ENCODE peak calls at places on chromosomes 4 and X, in five cellular contexts. Z, G, E, P and H are unnamed samples.

GRCh38 chrX:71996826-71997225 is 86.2 kb downstream of the NHSL2 start:
- DNase-seq in G (no peak), E (no peak), P (no peak), Z (no peak), H (no peak)

GRCh38 chr4:26878729-26879415 is 18.2 kb downstream of the STIM2 start:
- DNase-seq in G (no peak), P (no peak), E (no peak), Z (no peak), H (no peak)

GRCh38 chr4:13626492-13627184 is 887 bp downstream of the BOD1L1 start:
- DNase-seq in Z (peak; percentile 16), G (no peak), E (no peak), P (no peak), H (no peak)

GRCh38 chrX:148695362-148695761 is 194.9 kb downstream of the AFF2 start:
- DNase-seq in Z (no peak), G (no peak), E (no peak), P (no peak), H (no peak)

GRCh38 chrX:108303682-108304081 is 134.5 kb downstream of the COL4A6 start:
- DNase-seq in Z (no peak), E (no peak), P (no peak), G (no peak), H (no peak)

GRCh38 chrX:118116308-118117068 is at the start of gene KLHL13:
- DNase-seq in P (no peak), E (peak; percentile 27), G (no peak), Z (no peak), H (peak; percentile 55)

GRCh38 chr4:100095729-100096595 is 94.3 kb downstream of the DDIT4L start:
- DNase-seq in G (peak; percentile 10), P (peak; percentile 33), E (peak; percentile 46), Z (peak; percentile 82), H (peak; percentile 49)

GRCh38 chrX:123920065-123920785 is 41.3 kb upstream of the STAG2 start:
- DNase-seq in P (no peak), Z (peak; percentile 68), E (no peak), G (no peak), H (no peak)

GRCh38 chr4:108030332-108030731 is 40.6 kb downstream of the HADH start:
- DNase-seq in P (peak; percentile 51), G (peak; percentile 28), E (no peak), Z (peak; percentile 82), H (no peak)

GRCh38 chrX:27915617-27916016 is 65.6 kb downstream of the DCAF8L1 start:
- DNase-seq in G (no peak), E (no peak), P (no peak), Z (peak; percentile 7), H (no peak)

GRCh38 chr4:107314156-107314555 is 278.0 kb upstream of the DKK2 start:
- DNase-seq in E (no peak), P (no peak), Z (no peak), G (no peak), H (no peak)

GRCh38 chr4:57374866-57375595 is 264.8 kb upstream of the IGFBP7 start:
- DNase-seq in P (no peak), E (no peak), Z (no peak), G (no peak), H (no peak)

GRCh38 chr4:122865421-122865820 is 38.8 kb downstream of the FGF2 start:
- DNase-seq in P (no peak), G (no peak), E (no peak), Z (no peak), H (no peak)

GRCh38 chrX:110021180-110022022 is 18.5 kb downstream of the TMEM164 start:
- DNase-seq in Z (peak; percentile 67), E (no peak), G (no peak), P (no peak), H (no peak)

GRCh38 chrX:118976599-118977340 is 2.4 kb downstream of the LONRF3 start:
- DNase-seq in Z (peak; percentile 25), E (peak; percentile 79), P (no peak), G (peak; percentile 33), H (peak; percentile 85)

GRCh38 chr4:42327323-42327722 is 70.0 kb upstream of the SHISA3 start:
- DNase-seq in G (no peak), Z (no peak), P (no peak), E (no peak), H (no peak)

GRCh38 chr4:37157403-37158167 is 87.0 kb upstream of the NWD2 start:
- DNase-seq in Z (no peak), P (no peak), E (no peak), G (no peak), H (no peak)

GRCh38 chr4:7266525-7267292 is 74.4 kb downstream of the SORCS2 start:
- DNase-seq in G (no peak), E (no peak), Z (peak; percentile 72), P (no peak), H (no peak)

GRCh38 chrX:15143050-15143824 is 126.6 kb downstream of the ASB9 start:
- DNase-seq in E (peak; percentile 43), G (peak; percentile 22), P (peak; percentile 35), Z (peak; percentile 22), H (peak; percentile 83)

GRCh38 chrX:13092455-13092941 is 48.1 kb upstream of the FAM9C start:
- DNase-seq in G (peak; percentile 69), P (peak; percentile 57), Z (no peak), E (peak; percentile 72), H (peak; percentile 81)

GRCh38 chrX:16786791-16787735 is 797 bp downstream of the TXLNG start:
- DNase-seq in P (peak; percentile 6), G (peak; percentile 33), E (peak; percentile 47), Z (no peak), H (peak; percentile 74)

GRCh38 chr4:27357283-27357682 is 496.6 kb downstream of the STIM2 start:
- DNase-seq in G (no peak), P (no peak), E (no peak), Z (peak; percentile 6), H (no peak)

GRCh38 chr4:123939621-123940020 is 543.0 kb downstream of the SPRY1 start:
- DNase-seq in E (no peak), G (no peak), Z (peak; percentile 84), P (no peak), H (no peak)

GRCh38 chr4:150007512-150007911 is 70.7 kb upstream of the DCLK2 start:
- DNase-seq in P (no peak), G (no peak), E (no peak), Z (peak; percentile 43), H (no peak)

GRCh38 chr4:33722800-33723511 is 2521.4 kb downstream of the ARAP2 start:
- DNase-seq in E (no peak), G (no peak), P (no peak), Z (no peak), H (no peak)

GRCh38 chr4:183124865-183125264 is 25.8 kb downstream of the WWC2 start:
- DNase-seq in G (no peak), Z (no peak), P (no peak), E (no peak), H (no peak)

GRCh38 chrX:40003071-40003981 is 94.4 kb downstream of the BCOR start:
- DNase-seq in Z (peak; percentile 36), P (no peak), G (no peak), E (no peak), H (no peak)

GRCh38 chrX:39580043-39580442 is 517.7 kb downstream of the BCOR start:
- DNase-seq in G (no peak), E (no peak), Z (no peak), P (no peak), H (no peak)

GRCh38 chr4:120083152-120083551 is 16.5 kb upstream of the MAD2L1 start:
- DNase-seq in E (no peak), P (no peak), Z (no peak), G (no peak), H (no peak)

GRCh38 chr4:174217273-174218126 is 66.0 kb downstream of the FBXO8 start:
- DNase-seq in E (no peak), Z (peak; percentile 40), P (no peak), G (peak; percentile 9), H (no peak)

GRCh38 chr4:111943796-111944203 is 201.5 kb upstream of the FAM241A start:
- DNase-seq in E (peak; percentile 46), Z (peak; percentile 49), G (no peak), P (no peak), H (peak; percentile 72)

GRCh38 chr4:53804719-53805118 is 213.4 kb upstream of the LNX1 start:
- DNase-seq in Z (no peak), G (no peak), P (no peak), E (peak; percentile 65), H (peak; percentile 74)

GRCh38 chr4:126715067-126715466 is 917.7 kb upstream of the INTU start:
- DNase-seq in P (no peak), G (no peak), Z (no peak), E (no peak), H (no peak)

DNA sequence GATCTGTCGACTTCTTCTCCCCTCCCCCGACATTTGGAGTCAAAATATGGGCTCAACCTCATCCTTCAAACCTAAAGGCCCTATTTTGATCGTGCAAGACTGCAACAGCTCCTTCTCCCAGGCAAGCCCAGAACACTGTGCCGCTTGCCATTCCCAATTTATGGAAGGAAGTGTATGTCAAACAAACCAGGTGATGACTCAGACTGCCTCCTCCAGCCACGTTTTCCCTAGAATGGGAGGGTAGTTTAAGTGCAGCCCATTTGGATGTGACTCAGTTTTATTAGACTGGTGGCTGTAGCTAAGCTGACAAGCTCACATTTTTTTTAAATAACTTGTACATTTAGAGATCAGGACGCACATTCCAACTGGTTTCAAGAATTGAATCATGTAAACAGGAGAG is 570.4 kb upstream of the DIPK2B start:
- DNase-seq in G (no peak), Z (peak; percentile 94), E (no peak), P (no peak), H (no peak)
- H3K4me3 ChIP-seq in G (peak overlapping the region; percentile 26), Z (no peak overlapping the region), E (peak overlapping the region; percentile 57), P (peak overlapping the region; percentile 51), H (no peak overlapping the region)

GRCh38 chrX:57674861-57675260 is 5.2 kb downstream of the NLRP2B start:
- DNase-seq in G (no peak), P (no peak), Z (no peak), E (no peak), H (no peak)

DNA sequence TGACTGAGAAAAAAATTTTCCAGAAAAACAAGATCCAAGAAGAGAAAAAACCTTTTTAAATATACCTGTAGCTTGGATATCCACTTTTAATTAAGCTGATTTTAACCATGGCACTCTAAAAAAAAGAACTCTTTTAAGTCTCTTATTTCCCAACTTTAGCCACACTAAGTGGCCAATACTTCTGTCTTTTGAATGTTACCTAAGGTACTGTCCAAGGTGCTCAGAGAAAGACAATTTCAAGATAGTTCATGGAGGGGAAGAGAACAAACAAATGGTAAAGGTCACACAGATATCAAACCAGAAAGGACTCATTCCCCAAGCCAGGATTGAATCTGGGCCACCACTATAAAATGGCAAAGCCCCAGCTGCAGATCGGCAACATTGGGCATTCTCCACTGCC is 10.1 kb downstream of the NLRP2B start:
- DNase-seq in Z (no peak), E (no peak), P (no peak), G (no peak), H (no peak)
- H3K9me3 ChIP-seq in Z (peaks cover 23% of the 10 kb centered on the region), E (no peaks in the 10 kb centered on the region), P (no peaks in the 10 kb centered on the region), G (no peaks in the 10 kb centered on the region), H (peaks cover 5% of the 10 kb centered on the region)

GRCh38 chrX:69504626-69505612 is 793 bp downstream of the NALF2 start:
- DNase-seq in Z (no peak), E (no peak), G (no peak), P (no peak), H (no peak)
- H3K4me3 ChIP-seq in Z (peak overlapping the region; percentile 44), E (peak overlapping the region; percentile 51), G (no peak overlapping the region), P (no peak overlapping the region), H (no peak overlapping the region)

DNA sequence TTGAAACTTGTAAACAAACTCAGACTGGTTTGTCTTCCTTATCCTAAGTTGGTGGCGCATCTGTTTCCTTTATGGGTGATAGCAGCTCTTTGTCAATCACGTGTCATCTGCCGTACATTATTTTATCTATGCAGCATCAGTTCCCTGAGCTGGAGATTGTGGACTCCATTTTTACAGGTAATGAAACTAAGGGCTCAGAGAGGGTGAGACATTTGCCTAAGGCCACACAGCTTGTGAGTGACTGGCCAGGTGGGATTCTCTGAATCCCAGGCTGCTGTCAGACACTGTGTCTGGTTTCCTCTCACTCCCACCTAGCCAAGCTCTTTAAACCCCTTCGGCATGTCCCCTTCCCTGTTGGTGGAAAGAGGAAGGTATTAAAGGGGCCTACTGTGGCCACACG is 41.7 kb upstream of the CLCN4 start:
- DNase-seq in G (no peak), Z (no peak), E (no peak), P (no peak), H (no peak)
- H3K9me3 ChIP-seq in G (no peaks in the 10 kb centered on the region), Z (no peaks in the 10 kb centered on the region), E (no peaks in the 10 kb centered on the region), P (no peaks in the 10 kb centered on the region), H (no peaks in the 10 kb centered on the region)